ENCODE peak calls at places on chromosomes 6 and 20, in four cellular contexts. A, O, D and R are unnamed samples.
A peak's percentile ranks its signal among the peaks of the same experiment; 100 is the strongest.

GRCh38 chr6:137699036-137699683 is 167.9 kb upstream of the TNFAIP3 start:
- DNase-seq in A (no peak), O (no peak), D (no peak), R (peak; percentile 14)

GRCh38 chr6:50102676-50103075 is 52.9 kb upstream of the DEFB112 start:
- DNase-seq in A (no peak), O (no peak), D (no peak), R (no peak)

GRCh38 chr6:105985098-105985815 is 100.9 kb upstream of the PRDM1 start:
- DNase-seq in A (no peak), O (no peak), D (no peak), R (no peak)

GRCh38 chr6:32609731-32610640 is 20.3 kb upstream of the HLA-DRB1 start:
- DNase-seq in A (no peak), O (peak; percentile 64), D (peak; percentile 91), R (peak; percentile 65)

GRCh38 chr6:149190228-149190831 is 127.2 kb upstream of the TAB2 start:
- DNase-seq in A (no peak), O (peak; percentile 11), D (no peak), R (no peak)

GRCh38 chr6:143556529-143556928 is 45.0 kb upstream of the FUCA2 start:
- DNase-seq in A (no peak), O (no peak), D (peak; percentile 59), R (peak; percentile 89)

GRCh38 chr6:108690326-108691000 is 129.7 kb downstream of the FOXO3 start:
- DNase-seq in A (no peak), O (no peak), D (no peak), R (no peak)

GRCh38 chr6:146544783-146545182 is 1.1 kb downstream of the RAB32 start:
- DNase-seq in A (no peak), O (no peak), D (no peak), R (no peak)

GRCh38 chr6:124480021-124480430 is 482.2 kb upstream of the RNF217 start:
- DNase-seq in A (no peak), O (no peak), D (no peak), R (no peak)

GRCh38 chr6:45986746-45987274 is 28.9 kb downstream of the CLIC5 start:
- DNase-seq in A (no peak), O (no peak), D (no peak), R (no peak)

GRCh38 chr20:35039146-35039545 is 53.5 kb downstream of the TRPC4AP start:
- DNase-seq in A (no peak), O (no peak), D (no peak), R (no peak)